ENCODE peak calls at places on chromosomes 13 and 19, in seven cellular contexts. C, O, P, G, E, Z and B are unnamed samples. For H3K4me1, the result is how much of the 10 kb centered on the place peaks cover.

GRCh38 chr19:38699027-38699346 is 45.3 kb downstream of the CAPN12 start:
- DNase-seq in C (no peak), O (no peak), P (no peak), G (no peak), E (no peak), Z (no peak), B (no peak)

GRCh38 chr13:35964764-35965163 is 166.4 kb downstream of the DCLK1 start:
- DNase-seq in C (peak), O (no peak), P (no peak), G (no peak), E (no peak), Z (no peak), B (no peak)

GRCh38 chr13:89763011-89763410 is 1584.5 kb upstream of the MIR17HG start:
- DNase-seq in C (no peak), O (no peak), P (no peak), G (no peak), E (no peak), Z (no peak), B (no peak)

GRCh38 chr19:47280183-47280797 is 5.6 kb downstream of the INAFM1 start:
- DNase-seq in C (no peak), O (peak), P (peak), G (no peak), E (no peak), Z (no peak), B (no peak)

GRCh38 chr13:37816276-37816675 is 53.3 kb downstream of the TRPC4 start:
- DNase-seq in C (no peak), O (no peak), P (no peak), G (no peak), E (no peak), Z (no peak), B (no peak)

GRCh38 chr19:48842744-48843162 is 6.5 kb upstream of the HSD17B14 start:
- DNase-seq in C (peak), O (peak), P (peak), G (peak), E (no peak), Z (no peak), B (no peak)

GRCh38 chr19:12543855-12544254 is 7.4 kb downstream of the ZNF564 start:
- DNase-seq in C (no peak), O (no peak), P (no peak), G (no peak), E (no peak), Z (no peak), B (no peak)

GRCh38 chr13:59754411-59754810 is 409.3 kb downstream of the DIAPH3 start:
- DNase-seq in C (no peak), O (no peak), P (no peak), G (no peak), E (no peak), Z (no peak), B (no peak)

GRCh38 chr13:32428581-32429072 is 697 bp upstream of the N4BP2L1 start:
- DNase-seq in C (no peak), O (no peak), P (peak), G (peak), E (no peak), Z (no peak), B (no peak)

GRCh38 chr13:93227280-93227905 is 786 bp downstream of the GPC6 start:
- DNase-seq in C (peak), O (no peak), P (no peak), G (no peak), E (no peak), Z (peak), B (no peak)
- H3K27ac ChIP-seq in C (peak), O (no peak), P (no peak), G (peak), E (peak), Z (peak), B (peak)

DNA sequence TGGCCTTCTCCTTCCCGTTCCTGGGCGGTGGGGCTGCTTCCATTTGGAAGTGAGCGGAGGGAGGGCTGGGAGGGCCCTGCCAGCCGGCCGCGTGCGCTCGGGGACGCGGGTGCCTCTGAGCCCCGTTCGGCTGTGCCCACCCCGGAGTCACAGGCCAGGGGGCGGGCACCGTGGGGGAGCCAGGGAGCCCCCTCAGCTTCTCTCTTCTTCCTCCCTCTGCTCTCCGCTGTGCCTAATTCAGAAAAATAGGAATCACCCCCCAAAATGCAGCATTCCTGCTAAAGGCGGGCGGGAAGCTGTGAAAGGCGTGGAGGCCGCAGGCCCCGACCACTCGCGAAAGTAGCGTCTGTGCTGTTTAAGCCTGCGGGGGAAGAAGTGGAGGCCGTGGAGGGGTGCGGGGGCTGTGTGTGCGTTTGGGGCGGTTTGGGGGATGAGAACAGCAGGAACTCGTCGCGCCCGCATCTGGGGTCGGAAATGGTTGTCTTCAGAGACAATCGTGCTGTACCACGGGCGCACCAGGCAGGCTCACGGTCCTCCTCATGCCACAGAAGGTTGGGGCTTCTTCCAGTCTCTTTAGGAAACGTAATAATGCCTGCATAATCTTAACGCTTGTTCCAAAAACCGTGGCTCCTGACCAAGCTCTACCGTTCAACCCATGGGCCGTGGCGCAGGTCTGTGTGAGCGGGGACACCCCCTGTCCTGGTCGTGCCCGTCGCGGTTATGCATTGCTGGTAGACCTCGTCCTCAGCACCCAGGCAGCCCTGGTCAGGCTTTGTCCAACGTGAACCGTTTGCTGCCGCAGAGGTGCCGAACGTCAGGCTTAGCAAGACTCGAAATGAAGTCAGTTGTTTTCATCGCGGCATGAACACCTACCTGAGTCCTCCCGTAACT is 110.4 kb upstream of the SOX1 start:
- DNase-seq in C (no peak), O (no peak), P (no peak), G (no peak), E (no peak), Z (no peak), B (no peak)
- H3K4me1 ChIP-seq in C (under half), O (under half), P (under half), G (under half), E (under half), Z (under half), B (under half)

GRCh38 chr13:98480915-98481510 is 95.9 kb downstream of the STK24 start:
- DNase-seq in C (peak), O (no peak), P (peak), G (no peak), E (no peak), Z (no peak), B (no peak)
- H3K27ac ChIP-seq in C (no peak), O (no peak), P (no peak), G (no peak), E (peak), Z (no peak), B (peak)

GRCh38 chr13:64643066-64643465 is 2587.1 kb downstream of the PCDH9 start:
- DNase-seq in C (no peak), O (no peak), P (no peak), G (no peak), E (no peak), Z (no peak), B (no peak)
- H3K4me1 ChIP-seq in C (under half), O (under half), P (under half), G (under half), E (under half), Z (under half), B (under half)

DNA sequence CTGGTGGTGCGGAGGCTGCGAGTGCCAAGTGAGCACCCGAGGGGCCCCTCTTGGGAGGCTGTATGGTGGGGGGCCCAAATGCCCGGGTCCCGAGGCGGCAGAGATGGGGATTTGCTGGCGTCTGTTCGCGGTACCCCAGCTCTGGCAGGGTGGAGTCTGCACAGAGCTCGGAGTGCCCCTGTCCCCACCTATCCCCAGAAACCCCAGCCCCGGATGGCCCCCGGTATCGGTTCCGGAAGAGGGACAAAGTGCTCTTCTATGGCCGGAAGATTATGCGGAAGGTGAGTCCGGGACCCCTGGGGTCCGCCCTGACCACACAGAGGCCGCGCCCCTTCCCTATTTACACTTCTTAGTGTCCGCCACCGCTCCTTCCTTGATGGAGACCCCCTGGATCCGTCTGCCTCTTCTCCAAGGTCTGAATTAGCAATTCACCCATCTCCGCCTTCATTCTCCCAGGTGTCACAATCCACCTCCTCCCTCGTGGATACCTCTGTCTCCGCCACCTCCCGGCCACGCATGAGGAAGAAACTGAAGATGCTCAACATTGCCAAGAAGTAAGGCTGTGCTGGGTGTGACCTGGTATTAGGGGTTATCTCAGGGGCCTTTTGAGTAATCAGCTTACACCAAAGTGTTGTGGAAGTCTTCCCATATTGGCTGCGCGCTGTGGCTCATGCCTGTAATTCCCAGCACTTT is 622 bp downstream of the PNPLA6 start:
- DNase-seq in C (no peak), O (no peak), P (no peak), G (no peak), E (no peak), Z (no peak), B (no peak)
- H3K27ac ChIP-seq in C (peak), O (peak), P (no peak), G (peak), E (peak), Z (peak), B (peak)

GRCh38 chr19:17948474-17948966 is 15.7 kb downstream of the CCDC124 start:
- DNase-seq in C (no peak), O (no peak), P (no peak), G (no peak), E (no peak), Z (no peak), B (no peak)

GRCh38 chr19:17948967-17949930 is 16.4 kb downstream of the CCDC124 start:
- DNase-seq in C (no peak), O (no peak), P (peak), G (no peak), E (no peak), Z (no peak), B (no peak)

GRCh38 chr19:17950310-17951150 is 16.4 kb upstream of the KCNN1 start:
- DNase-seq in C (no peak), O (peak), P (no peak), G (no peak), E (no peak), Z (no peak), B (no peak)

GRCh38 chr19:17951151-17952040 is 15.5 kb upstream of the KCNN1 start:
- DNase-seq in C (no peak), O (no peak), P (no peak), G (no peak), E (no peak), Z (no peak), B (no peak)

GRCh38 chr19:17949956-17950309 is 17.0 kb upstream of the KCNN1 start:
- DNase-seq in C (no peak), O (no peak), P (no peak), G (no peak), E (no peak), Z (no peak), B (no peak)
- H3K4me1 ChIP-seq in C (under half), O (half or more), P (under half), G (half or more), E (under half), Z (under half), B (half or more)

GRCh38 chr19:33865306-33865705 is 68.6 kb downstream of the KCTD15 start:
- DNase-seq in C (no peak), O (no peak), P (no peak), G (no peak), E (no peak), Z (no peak), B (no peak)

GRCh38 chr19:33871605-33872004 is 74.9 kb downstream of the KCTD15 start:
- DNase-seq in C (no peak), O (no peak), P (no peak), G (no peak), E (no peak), Z (no peak), B (no peak)

GRCh38 chr19:33868821-33869412 is 72.2 kb downstream of the KCTD15 start:
- DNase-seq in C (no peak), O (no peak), P (no peak), G (no peak), E (peak), Z (no peak), B (no peak)

GRCh38 chr19:33866696-33867095 is 70.0 kb downstream of the KCTD15 start:
- DNase-seq in C (no peak), O (no peak), P (no peak), G (no peak), E (peak), Z (no peak), B (no peak)

DNA sequence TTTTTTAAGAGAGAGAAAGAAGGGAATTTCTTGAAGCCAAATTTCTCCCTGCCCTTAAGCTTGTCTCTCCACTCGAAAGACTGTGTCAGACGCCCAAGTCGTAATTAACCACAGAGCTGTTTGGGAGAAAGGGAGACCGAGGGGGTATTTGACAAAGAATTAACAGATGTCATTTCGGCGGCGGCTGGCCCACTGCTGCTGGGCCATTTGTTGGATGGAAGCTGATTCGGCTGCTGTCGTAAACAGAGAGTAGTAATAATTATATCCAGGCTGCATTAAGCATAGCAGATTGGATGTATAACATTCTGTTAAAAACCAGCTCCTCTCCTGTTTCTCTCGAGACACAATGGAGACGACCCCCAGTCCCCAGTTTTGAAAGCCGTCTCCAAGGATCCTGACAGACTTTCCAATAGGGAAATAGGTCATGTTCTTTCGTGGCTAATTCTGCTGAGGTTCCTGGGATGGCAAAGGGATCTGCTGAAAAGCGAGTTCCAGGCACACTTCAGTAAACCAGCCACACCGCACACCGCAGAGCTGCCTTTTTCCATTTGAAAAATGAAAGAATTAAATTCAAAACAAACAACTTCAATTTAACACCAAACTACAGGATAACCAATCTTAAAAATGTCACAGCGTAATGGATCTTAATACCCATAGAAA is 71.5 kb downstream of the KCTD15 start:
- DNase-seq in C (no peak), O (no peak), P (no peak), G (no peak), E (peak), Z (no peak), B (no peak)
- H3K27ac ChIP-seq in C (no peak), O (no peak), P (no peak), G (no peak), E (peak), Z (no peak), B (peak)

DNA sequence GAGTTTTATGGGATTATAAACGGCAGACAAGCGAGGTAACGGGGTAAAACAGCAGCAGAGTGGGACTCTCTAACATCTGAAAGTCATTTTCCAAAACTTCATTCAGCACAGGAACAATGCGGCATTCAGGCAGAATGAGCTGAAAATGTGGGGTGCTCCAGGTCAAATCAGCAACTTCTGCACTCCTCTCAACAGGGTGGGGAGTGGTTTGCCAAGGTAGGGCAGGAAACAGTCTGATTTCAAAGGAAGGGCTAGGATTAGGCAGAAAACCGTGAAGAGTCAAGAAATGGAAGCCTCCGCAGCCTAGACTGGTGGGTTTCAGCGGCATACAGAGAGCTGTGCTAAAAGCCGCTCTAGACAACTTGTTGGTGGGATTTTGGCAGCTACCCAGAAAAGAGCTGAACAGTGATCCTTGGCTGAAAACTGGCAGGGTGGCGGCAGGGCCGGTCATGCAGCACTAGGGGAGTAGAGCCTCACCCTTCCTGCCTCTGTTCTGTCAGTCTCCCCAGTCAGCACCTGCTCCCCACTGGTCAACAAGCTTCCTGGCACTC is 154.2 kb upstream of the KLF12 start:
- DNase-seq in C (no peak), O (no peak), P (peak), G (no peak), E (no peak), Z (peak), B (no peak)
- H3K4me1 ChIP-seq in C (under half), O (under half), P (half or more), G (under half), E (under half), Z (under half), B (under half)

GRCh38 chr13:110236431-110236830 is 70.5 kb downstream of the COL4A1 start:
- DNase-seq in C (no peak), O (no peak), P (no peak), G (no peak), E (no peak), Z (no peak), B (no peak)

GRCh38 chr13:110233682-110234280 is 73.2 kb downstream of the COL4A1 start:
- DNase-seq in C (no peak), O (no peak), P (no peak), G (peak), E (no peak), Z (no peak), B (no peak)

GRCh38 chr13:110232756-110233155 is 74.2 kb downstream of the COL4A1 start:
- DNase-seq in C (no peak), O (no peak), P (no peak), G (no peak), E (no peak), Z (no peak), B (no peak)

GRCh38 chr13:110233181-110233641 is 73.7 kb downstream of the COL4A1 start:
- DNase-seq in C (peak), O (no peak), P (no peak), G (peak), E (no peak), Z (no peak), B (no peak)

GRCh38 chr13:110234532-110234931 is 72.4 kb downstream of the COL4A1 start:
- DNase-seq in C (no peak), O (no peak), P (no peak), G (no peak), E (no peak), Z (no peak), B (no peak)
- H3K27ac ChIP-seq in C (no peak), O (no peak), P (no peak), G (no peak), E (no peak), Z (no peak), B (peak)